ENCODE peak calls at places on chromosomes 6 and 20, in four cellular contexts. N is GM12865, F is NCI-H345, K is amniotic stem cell. P is an unnamed sample.

GRCh38 chr6:157148391-157149323 is 174.7 kb downstream of the TMEM242 start:
- DNase-seq in N (no peak), F (no peak), K (peak), P (peak)

GRCh38 chr20:48656120-48656519 is 171.7 kb downstream of the PREX1 start:
- DNase-seq in N (no peak), F (no peak), K (no peak), P (no peak)

GRCh38 chr20:49995586-49995985 is 12.8 kb downstream of the SNAI1 start:
- DNase-seq in N (no peak), F (no peak), K (no peak), P (no peak)

GRCh38 chr6:19669206-19669605 is 168.0 kb upstream of the ID4 start:
- DNase-seq in N (no peak), F (no peak), K (no peak), P (no peak)

GRCh38 chr6:44431118-44431725 is 43.7 kb downstream of the CDC5L start:
- DNase-seq in N (peak), F (peak), K (peak), P (no peak)

GRCh38 chr6:123333000-123333756 is 303.6 kb downstream of the TRDN start:
- DNase-seq in N (no peak), F (no peak), K (no peak), P (no peak)

GRCh38 chr6:101765281-101765680 is 371.8 kb downstream of the GRIK2 start:
- DNase-seq in N (no peak), F (no peak), K (no peak), P (no peak)

GRCh38 chr6:122995930-122996796 is at the start of gene CLVS2:
- DNase-seq in N (no peak), F (peak), K (no peak), P (peak)

GRCh38 chr6:6674872-6675271 is 86.4 kb downstream of the LY86 start:
- DNase-seq in N (no peak), F (no peak), K (no peak), P (no peak)

GRCh38 chr6:105137388-105137787 is 42.4 kb downstream of the POPDC3 start:
- DNase-seq in N (no peak), F (no peak), K (no peak), P (peak)

GRCh38 chr6:106309766-106310373 is 15.7 kb downstream of the ATG5 start:
- DNase-seq in N (no peak), F (no peak), K (no peak), P (no peak)